ENCODE peak calls at places on chromosome 17, in nine cellular contexts. M is cardiac fibroblast; T is CD8-positive, alpha-beta memory T cell; I is ELR; K is memory B cell; U is SJSA1; X is retina; A is H9; V is BJ. G is an unnamed sample.
A peak's percentile ranks its signal among the peaks of the same experiment; 100 is the strongest.

GRCh38 chr17:20225162-20226115 is 216.3 kb downstream of the SPECC1 start:
- DNase-seq in M (no peak), T (no peak), I (peak; percentile 16), K (no peak), U (no peak), X (peak; percentile 51), A (no peak), V (no peak), G (no peak)

GRCh38 chr17:17484451-17484899 is 7.7 kb downstream of the MED9 start:
- DNase-seq in M (peak; percentile 21), T (no peak), I (peak; percentile 56), K (no peak), U (no peak), X (no peak), A (no peak), V (no peak), G (no peak)

GRCh38 chr17:80110447-80110812 is 9.0 kb downstream of the GAA start:
- DNase-seq in M (no peak), T (no peak), I (no peak), K (no peak), U (no peak), X (no peak), A (no peak), V (no peak), G (no peak)

GRCh38 chr17:50238594-50239287 is 35.5 kb upstream of the TMEM92 start:
- DNase-seq in M (peak; percentile 52), T (no peak), I (no peak), K (no peak), U (no peak), X (no peak), A (no peak), V (no peak), G (no peak)

GRCh38 chr17:38869647-38870258 is at the start of gene LASP1:
- DNase-seq in M (peak; percentile 93), T (peak; percentile 87), I (peak; percentile 91), K (peak; percentile 87), U (peak; percentile 89), X (peak; percentile 93), A (no peak), V (no peak), G (peak; percentile 83)

GRCh38 chr17:81961087-81961514 is at the start of gene NOTUM:
- DNase-seq in M (peak; percentile 45), T (no peak), I (peak; percentile 61), K (no peak), U (peak; percentile 44), X (no peak), A (no peak), V (no peak), G (no peak)

GRCh38 chr17:58394534-58395223 is 22.7 kb downstream of the RNF43 start:
- DNase-seq in M (no peak), T (no peak), I (no peak), K (no peak), U (no peak), X (no peak), A (no peak), V (no peak), G (no peak)

GRCh38 chr17:44262654-44263225 is 5.2 kb downstream of the SLC4A1 start:
- DNase-seq in M (no peak), T (no peak), I (no peak), K (no peak), U (no peak), X (no peak), A (no peak), V (no peak), G (no peak)

GRCh38 chr17:8087075-8087941 is at the start of gene ALOX12B:
- DNase-seq in M (no peak), T (no peak), I (no peak), K (no peak), U (no peak), X (no peak), A (no peak), V (no peak), G (no peak)

GRCh38 chr17:77691216-77692085 is 267.1 kb upstream of the TNRC6C start:
- DNase-seq in M (no peak), T (no peak), I (no peak), K (no peak), U (no peak), X (no peak), A (peak; percentile 27), V (no peak), G (no peak)

GRCh38 chr17:76003915-76004314 is 3.3 kb downstream of the CDK3 start:
- DNase-seq in M (no peak), T (no peak), I (no peak), K (no peak), U (no peak), X (no peak), A (no peak), V (no peak), G (no peak)

GRCh38 chr17:10013360-10014112 is 108.5 kb upstream of the RCVRN start:
- DNase-seq in M (no peak), T (no peak), I (peak; percentile 12), K (no peak), U (no peak), X (no peak), A (no peak), V (no peak), G (no peak)

GRCh38 chr17:59963738-59964454 is 644 bp downstream of the RNFT1 start:
- DNase-seq in M (peak; percentile 56), T (no peak), I (peak; percentile 74), K (no peak), U (no peak), X (no peak), A (no peak), V (peak; percentile 12), G (no peak)